ENCODE peak calls at places on chromosomes 4 and X, in ten cellular contexts. O, U, Z, W, A, K, J, G, D and H are unnamed samples.

GRCh38 chr4:109266891-109267290 is 35.6 kb downstream of the COL25A1 start:
- DNase-seq in A (no peak), U (no peak), D (no peak), Z (no peak), G (no peak), O (no peak), K (no peak), J (no peak), W (no peak), H (no peak)

GRCh38 chr4:86453044-86453501 is 93.2 kb upstream of the MAPK10 start:
- DNase-seq in O (no peak), J (no peak), U (no peak), K (no peak), G (peak), A (peak), Z (peak), D (no peak), W (no peak), H (peak)

GRCh38 chr4:140260227-140260626 is 106.2 kb upstream of the MAML3 start:
- DNase-seq in K (no peak), O (no peak), A (no peak), W (no peak), J (no peak), D (no peak), U (no peak), Z (peak), G (no peak), H (no peak)

GRCh38 chrX:141989802-141990201 is 86.1 kb downstream of the MAGEC1 start:
- DNase-seq in J (no peak), O (no peak), U (no peak), W (no peak), G (no peak), A (no peak), D (no peak), Z (no peak), K (no peak), H (no peak)

GRCh38 chr4:115229873-115230272 is 116.5 kb upstream of the NDST4 start:
- DNase-seq in Z (no peak), O (no peak), J (no peak), K (no peak), G (no peak), W (no peak), U (peak), A (no peak), D (no peak), H (no peak)

GRCh38 chr4:15375707-15376106 is 52.1 kb upstream of the C1QTNF7 start:
- DNase-seq in G (no peak), K (no peak), A (no peak), Z (no peak), J (no peak), U (peak), W (peak), O (no peak), D (no peak), H (no peak)

GRCh38 chr4:70559216-70559830 is 32.7 kb upstream of the AMBN start:
- DNase-seq in W (no peak), J (peak), D (peak), Z (peak), A (peak), O (no peak), K (no peak), U (peak), G (no peak), H (no peak)

GRCh38 chr4:67684839-67685531 is 16.0 kb downstream of the UBA6 start:
- DNase-seq in K (no peak), W (no peak), D (no peak), G (no peak), U (no peak), O (no peak), Z (peak), J (no peak), A (no peak), H (no peak)

GRCh38 chrX:147537172-147537571 is 374.5 kb upstream of the FMR1 start:
- DNase-seq in Z (peak), G (no peak), A (no peak), W (no peak), J (no peak), K (no peak), O (no peak), U (no peak), D (no peak), H (no peak)

GRCh38 chr4:7155611-7156071 is 36.7 kb upstream of the SORCS2 start:
- DNase-seq in J (no peak), G (peak), D (no peak), A (no peak), O (no peak), Z (no peak), K (peak), U (no peak), W (no peak), H (no peak)

GRCh38 chrX:95071621-95072020 is 1397.6 kb downstream of the FAM133A start:
- DNase-seq in J (no peak), W (no peak), K (no peak), D (no peak), G (no peak), O (no peak), U (no peak), Z (peak), A (no peak), H (no peak)

GRCh38 chr4:52836653-52837052 is 25.5 kb upstream of the RASL11B start:
- DNase-seq in A (no peak), O (no peak), Z (no peak), K (no peak), U (no peak), W (no peak), D (no peak), G (no peak), J (no peak), H (no peak)

GRCh38 chrX:68847172-68847571 is 18.4 kb downstream of the EFNB1 start:
- DNase-seq in D (no peak), U (no peak), O (no peak), A (no peak), J (no peak), K (no peak), G (no peak), W (no peak), Z (no peak), H (no peak)

GRCh38 chr4:158304694-158305093 is 94.4 kb downstream of the TMEM144 start:
- DNase-seq in O (no peak), G (no peak), K (no peak), W (no peak), A (no peak), J (no peak), Z (no peak), U (no peak), D (no peak), H (no peak)

GRCh38 chr4:173909294-173909693 is 374.2 kb downstream of the FBXO8 start:
- DNase-seq in O (no peak), A (no peak), W (no peak), Z (no peak), K (no peak), U (no peak), J (no peak), D (no peak), G (no peak), H (no peak)

GRCh38 chr4:153785830-153786721 is 2.8 kb downstream of the SFRP2 start:
- DNase-seq in J (no peak), K (no peak), D (no peak), W (no peak), G (no peak), A (no peak), O (no peak), U (peak), Z (peak), H (no peak)

GRCh38 chr4:159867673-159868072 is 764.8 kb downstream of the RAPGEF2 start:
- DNase-seq in U (no peak), A (no peak), W (no peak), O (no peak), K (no peak), J (no peak), D (no peak), G (no peak), Z (peak), H (no peak)

GRCh38 chr4:23290656-23291055 is 597.9 kb downstream of the GBA3 start:
- DNase-seq in O (no peak), G (no peak), J (no peak), A (no peak), W (no peak), K (no peak), U (no peak), D (no peak), Z (peak), H (no peak)

GRCh38 chr4:168551211-168551610 is 54.4 kb downstream of the PALLD start:
- DNase-seq in K (no peak), G (no peak), A (no peak), W (no peak), D (no peak), U (no peak), Z (peak), J (no peak), O (no peak), H (no peak)

GRCh38 chrX:70422886-70423336 is at the start of gene GDPD2:
- DNase-seq in Z (peak), K (no peak), J (no peak), A (peak), G (no peak), W (no peak), O (no peak), U (no peak), D (no peak), H (no peak)

GRCh38 chr4:67751260-67751659 is 2.9 kb downstream of the GNRHR start:
- DNase-seq in Z (peak), G (no peak), O (no peak), A (no peak), U (no peak), D (no peak), J (no peak), W (no peak), K (no peak), H (no peak)

GRCh38 chr4:87041142-87041541 is 106.3 kb downstream of the AFF1 start:
- DNase-seq in G (no peak), Z (no peak), A (no peak), J (no peak), W (no peak), K (no peak), U (no peak), D (no peak), O (no peak), H (peak)

GRCh38 chr4:130808492-130808891 is 1712.5 kb downstream of the C4orf33 start:
- DNase-seq in A (no peak), G (no peak), O (no peak), D (no peak), K (no peak), J (no peak), U (peak), Z (peak), W (no peak), H (no peak)

GRCh38 chr4:169652535-169652934 is 32.2 kb downstream of the CLCN3 start:
- DNase-seq in G (no peak), U (no peak), W (no peak), J (no peak), A (no peak), Z (no peak), O (no peak), K (no peak), D (no peak), H (no peak)

GRCh38 chr4:93396274-93396673 is 432.3 kb upstream of the ATOH1 start:
- DNase-seq in J (no peak), W (no peak), Z (peak), K (no peak), U (no peak), D (no peak), O (no peak), A (no peak), G (no peak), H (no peak)

GRCh38 chrX:20382518-20383291 is 116.0 kb upstream of the RPS6KA3 start:
- DNase-seq in W (no peak), Z (peak), J (no peak), U (peak), G (peak), A (no peak), O (no peak), D (no peak), K (no peak), H (no peak)

GRCh38 chr4:26257850-26258249 is 63.0 kb upstream of the RBPJ start:
- DNase-seq in Z (no peak), A (no peak), J (no peak), K (no peak), O (no peak), D (no peak), G (no peak), W (no peak), U (peak), H (no peak)

GRCh38 chr4:73197220-73197619 is 61.4 kb downstream of the ANKRD17 start:
- DNase-seq in D (no peak), J (no peak), U (no peak), O (no peak), A (no peak), W (no peak), K (no peak), Z (no peak), G (no peak), H (no peak)

GRCh38 chr4:51843309-51844156 is 580 bp downstream of the DCUN1D4 start:
- DNase-seq in U (peak), A (peak), G (peak), K (peak), J (peak), W (peak), O (peak), D (peak), Z (peak), H (peak)

GRCh38 chr4:173520921-173521473 is 9.0 kb downstream of the HAND2 start:
- DNase-seq in O (no peak), J (no peak), G (no peak), W (no peak), A (no peak), Z (no peak), U (no peak), D (no peak), K (no peak), H (peak)

GRCh38 chr4:4569036-4569435 is 27.2 kb upstream of the STX18 start:
- DNase-seq in G (no peak), O (no peak), U (no peak), K (no peak), W (no peak), D (no peak), Z (peak), J (no peak), A (no peak), H (no peak)

GRCh38 chrX:45771114-45771513 is 570.4 kb upstream of the DIPK2B start:
- DNase-seq in O (no peak), A (no peak), U (no peak), K (no peak), G (no peak), J (no peak), Z (peak), D (no peak), W (no peak), H (no peak)

GRCh38 chrX:124280294-124280902 is 52.1 kb upstream of the TEX13D start:
- DNase-seq in D (no peak), Z (no peak), W (no peak), K (no peak), J (no peak), U (no peak), O (no peak), A (no peak), G (no peak), H (no peak)

GRCh38 chr4:3478446-3479357 is 15.6 kb downstream of the DOK7 start:
- DNase-seq in J (no peak), K (no peak), U (no peak), G (peak), W (no peak), A (no peak), O (no peak), D (no peak), Z (no peak), H (no peak)

GRCh38 chr4:117817316-117817715 is 217.0 kb upstream of the NDST3 start:
- DNase-seq in U (no peak), O (no peak), J (no peak), W (no peak), Z (no peak), G (no peak), K (no peak), D (no peak), A (no peak), H (no peak)

GRCh38 chr4:139664442-139664841 is 1.2 kb upstream of the MGST2 start:
- DNase-seq in A (no peak), U (no peak), J (no peak), Z (no peak), W (no peak), K (no peak), O (no peak), G (no peak), D (no peak), H (no peak)

GRCh38 chr4:174045381-174045780 is 238.1 kb downstream of the FBXO8 start:
- DNase-seq in D (no peak), K (no peak), O (no peak), U (no peak), A (no peak), Z (no peak), J (no peak), W (no peak), G (no peak), H (no peak)

GRCh38 chrX:137194164-137194563 is 160.4 kb upstream of the GPR101 start:
- DNase-seq in G (no peak), U (peak), K (no peak), J (peak), D (peak), Z (peak), A (peak), W (peak), O (no peak), H (no peak)